ENCODE peak calls at places on chromosome 20, in four cellular contexts. One of them, this sample, is unnamed.

GRCh38 chr20:46990811-46991567 is 96.3 kb downstream of the EYA2 start:
- DNase-seq in GM12878: no peak
- DNase-seq in K562: no peak
- DNase-seq in HepG2: no peak
- DNase-seq in this sample: no peak

GRCh38 chr20:25269057-25269832 is 21.4 kb downstream of the PYGB start:
- DNase-seq in K562: no peak
- DNase-seq in HepG2: no peak
- DNase-seq in GM12878: no peak
- DNase-seq in this sample: peak

GRCh38 chr20:56347628-56348305 is 11.0 kb upstream of the FAM210B start:
- DNase-seq in HepG2: no peak
- DNase-seq in K562: no peak
- DNase-seq in GM12878: no peak
- DNase-seq in this sample: no peak

GRCh38 chr20:15179426-15180190 is 842.2 kb upstream of the FLRT3 start:
- DNase-seq in K562: no peak
- DNase-seq in GM12878: no peak
- DNase-seq in HepG2: no peak
- DNase-seq in this sample: no peak

GRCh38 chr20:31684153-31685003 is 38.3 kb downstream of the BCL2L1 start:
- DNase-seq in HepG2: no peak
- DNase-seq in GM12878: no peak
- DNase-seq in K562: no peak
- DNase-seq in this sample: no peak

GRCh38 chr20:24708411-24709295 is 239.2 kb downstream of the SYNDIG1 start:
- DNase-seq in GM12878: no peak
- DNase-seq in K562: no peak
- DNase-seq in HepG2: no peak
- DNase-seq in this sample: no peak

GRCh38 chr20:51801220-51801991 is 915 bp downstream of the SALL4 start:
- DNase-seq in GM12878: no peak
- DNase-seq in HepG2: no peak
- DNase-seq in K562: no peak
- DNase-seq in this sample: peak

GRCh38 chr20:19885576-19885956 is 127.5 kb downstream of the RIN2 start:
- DNase-seq in K562: no peak
- DNase-seq in HepG2: no peak
- DNase-seq in GM12878: no peak
- DNase-seq in this sample: no peak

GRCh38 chr20:20231528-20232298 is 136.2 kb upstream of the INSM1 start:
- DNase-seq in GM12878: no peak
- DNase-seq in K562: no peak
- DNase-seq in HepG2: no peak
- DNase-seq in this sample: no peak

GRCh38 chr20:49395183-49395582 is 87.3 kb downstream of the KCNB1 start:
- DNase-seq in HepG2: no peak
- DNase-seq in K562: no peak
- DNase-seq in GM12878: no peak
- DNase-seq in this sample: no peak

GRCh38 chr20:63968928-63969760 is 586 bp downstream of the ZNF512B start:
- DNase-seq in GM12878: no peak
- DNase-seq in K562: peak
- DNase-seq in HepG2: peak
- DNase-seq in this sample: peak

GRCh38 chr20:45861157-45862075 is 4.0 kb downstream of the ZSWIM3 start:
- DNase-seq in GM12878: no peak
- DNase-seq in HepG2: peak
- DNase-seq in K562: peak
- DNase-seq in this sample: no peak

GRCh38 chr20:63895886-63896135 is 885 bp downstream of the DNAJC5 start:
- DNase-seq in HepG2: no peak
- DNase-seq in K562: no peak
- DNase-seq in GM12878: no peak
- DNase-seq in this sample: no peak

GRCh38 chr20:2300420-2300819 is 4.6 kb downstream of the TGM3 start:
- DNase-seq in K562: peak
- DNase-seq in HepG2: no peak
- DNase-seq in GM12878: no peak
- DNase-seq in this sample: no peak

GRCh38 chr20:57087705-57088104 is 178.7 kb downstream of the BMP7 start:
- DNase-seq in HepG2: no peak
- DNase-seq in GM12878: no peak
- DNase-seq in K562: no peak
- DNase-seq in this sample: no peak

GRCh38 chr20:34574426-34574825 is 15.9 kb downstream of the MAP1LC3A start:
- DNase-seq in HepG2: no peak
- DNase-seq in GM12878: no peak
- DNase-seq in K562: no peak
- DNase-seq in this sample: no peak

DNA sequence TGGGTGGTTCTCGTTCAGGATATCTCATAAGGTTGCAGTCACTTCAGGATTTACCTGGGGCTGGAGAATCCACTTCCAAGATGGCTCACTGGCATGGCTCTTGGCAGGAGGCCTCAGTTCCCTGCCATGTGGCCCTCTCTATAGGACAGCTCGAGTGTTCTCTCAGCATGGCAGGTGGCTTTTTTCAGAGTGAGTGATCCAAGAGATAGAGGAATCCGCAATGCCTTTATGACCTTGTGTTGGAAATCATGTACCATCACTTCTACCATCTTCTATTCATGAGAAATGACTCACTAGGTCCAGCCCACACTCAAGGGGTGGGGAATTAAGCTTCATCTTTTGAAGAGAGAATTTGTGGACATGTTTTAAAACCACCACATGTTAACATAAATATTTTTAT is 37.8 kb downstream of the PPP1R16B start:
- DNase-seq in GM12878: no peak
- DNase-seq in HepG2: no peak
- DNase-seq in K562: no peak
- DNase-seq in this sample: no peak
- TF ChIP-seq MXI1 in GM12878: no peak
- TF ChIP-seq MXI1 in HepG2: no peak
- TF ChIP-seq MXI1 in K562: no peak
- TF ChIP-seq MXI1 in this sample: no peak

GRCh38 chr20:3889489-3890409 is 562 bp downstream of the PANK2 start:
- DNase-seq in K562: peak
- DNase-seq in HepG2: peak
- DNase-seq in GM12878: no peak
- DNase-seq in this sample: peak
- TF ChIP-seq TAF1 in K562: no peak
- TF ChIP-seq TAF1 in HepG2: no peak
- TF ChIP-seq TAF1 in GM12878: no peak
- TF ChIP-seq TAF1 in this sample: peak

GRCh38 chr20:59676126-59676876 is 72.0 kb downstream of the PHACTR3 start:
- DNase-seq in HepG2: no peak
- DNase-seq in K562: no peak
- DNase-seq in GM12878: no peak
- DNase-seq in this sample: no peak
- TF ChIP-seq SIN3A in HepG2: no peak
- TF ChIP-seq SIN3A in K562: no peak
- TF ChIP-seq SIN3A in GM12878: no peak
- TF ChIP-seq SIN3A in this sample: no peak

DNA sequence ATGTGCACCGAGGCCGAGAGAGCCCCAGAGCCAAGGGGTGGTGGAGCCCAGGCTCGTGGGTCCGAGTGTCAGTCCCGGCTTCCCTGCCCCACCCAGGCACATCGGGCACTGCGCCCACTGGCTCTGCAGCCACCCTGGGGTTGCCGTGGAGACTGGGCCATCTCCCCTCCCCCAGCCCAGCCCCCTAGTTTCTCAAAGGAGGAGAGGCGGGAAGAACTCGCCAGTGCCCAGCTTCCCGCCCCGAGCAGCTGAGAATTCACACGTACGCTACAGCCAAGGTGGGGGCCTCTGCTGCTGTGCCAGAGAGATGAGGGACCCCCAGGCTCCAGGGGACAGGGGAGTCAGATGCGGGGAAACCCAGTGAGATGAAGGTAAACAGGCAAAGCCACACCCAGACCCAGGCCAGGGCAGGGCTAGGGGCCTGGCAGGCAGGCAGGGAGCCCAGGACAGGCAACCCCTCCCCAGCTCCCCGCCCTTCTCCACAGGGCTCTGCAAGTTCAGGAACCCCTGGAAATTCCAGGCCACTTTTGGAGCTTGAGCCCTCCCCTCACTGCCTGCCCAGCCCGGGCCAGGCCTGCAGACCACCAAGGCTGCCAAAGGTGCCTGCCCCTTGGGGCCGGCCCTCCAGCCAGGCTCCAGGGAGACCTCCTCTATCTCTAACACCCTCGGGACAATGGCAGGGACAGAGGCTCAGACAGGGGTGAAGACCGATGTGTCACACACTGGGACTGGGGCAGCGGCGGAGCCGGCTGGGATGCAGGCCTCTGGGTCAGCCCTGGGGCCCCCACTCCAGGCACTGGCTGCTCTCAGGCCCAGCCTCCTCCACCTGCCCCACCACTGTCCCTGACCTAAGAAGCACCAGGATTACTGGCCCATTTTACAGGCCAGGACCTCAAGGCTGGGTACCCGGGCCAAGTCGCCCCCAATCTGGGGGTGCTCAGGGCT is 6.0 kb downstream of the LAMA5 start:
- DNase-seq in K562: no peak
- DNase-seq in HepG2: no peak
- DNase-seq in GM12878: no peak
- DNase-seq in this sample: no peak
- TF ChIP-seq MXI1 in K562: no peak
- TF ChIP-seq MXI1 in HepG2: no peak
- TF ChIP-seq MXI1 in GM12878: no peak
- TF ChIP-seq MXI1 in this sample: no peak

GRCh38 chr20:53124075-53124532 is 151.9 kb downstream of the TSHZ2 start:
- DNase-seq in GM12878: no peak
- DNase-seq in HepG2: no peak
- DNase-seq in K562: peak
- DNase-seq in this sample: no peak

GRCh38 chr20:53127027-53127426 is 154.9 kb downstream of the TSHZ2 start:
- DNase-seq in GM12878: no peak
- DNase-seq in HepG2: no peak
- DNase-seq in K562: no peak
- DNase-seq in this sample: no peak

GRCh38 chr20:53128024-53128423 is 155.9 kb downstream of the TSHZ2 start:
- DNase-seq in GM12878: no peak
- DNase-seq in K562: no peak
- DNase-seq in HepG2: no peak
- DNase-seq in this sample: no peak

GRCh38 chr20:53124803-53125202 is 152.6 kb downstream of the TSHZ2 start:
- DNase-seq in GM12878: no peak
- DNase-seq in HepG2: no peak
- DNase-seq in K562: no peak
- DNase-seq in this sample: no peak

DNA sequence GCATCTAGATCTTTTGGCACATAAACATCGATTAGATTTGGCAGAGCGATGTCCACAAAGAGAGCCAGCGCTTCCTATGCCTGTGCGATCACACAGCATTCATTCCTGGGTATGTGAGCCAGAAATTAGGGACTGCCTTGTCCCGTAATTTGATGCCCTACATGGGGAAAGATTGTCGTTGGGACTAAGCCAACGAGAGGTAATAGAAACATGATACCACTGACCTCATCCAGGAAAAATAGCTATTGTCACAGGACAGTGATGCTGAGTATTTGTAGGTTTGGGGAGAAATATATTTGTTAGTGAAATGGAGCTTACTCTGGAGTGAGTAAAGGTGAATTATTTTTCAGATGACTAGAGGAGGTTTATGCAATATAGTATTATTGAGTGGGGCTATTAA is 154.0 kb downstream of the TSHZ2 start:
- DNase-seq in HepG2: no peak
- DNase-seq in GM12878: no peak
- DNase-seq in K562: no peak
- DNase-seq in this sample: no peak
- TF ChIP-seq TAF1 in HepG2: no peak
- TF ChIP-seq TAF1 in GM12878: no peak
- TF ChIP-seq TAF1 in K562: no peak
- TF ChIP-seq TAF1 in this sample: no peak

DNA sequence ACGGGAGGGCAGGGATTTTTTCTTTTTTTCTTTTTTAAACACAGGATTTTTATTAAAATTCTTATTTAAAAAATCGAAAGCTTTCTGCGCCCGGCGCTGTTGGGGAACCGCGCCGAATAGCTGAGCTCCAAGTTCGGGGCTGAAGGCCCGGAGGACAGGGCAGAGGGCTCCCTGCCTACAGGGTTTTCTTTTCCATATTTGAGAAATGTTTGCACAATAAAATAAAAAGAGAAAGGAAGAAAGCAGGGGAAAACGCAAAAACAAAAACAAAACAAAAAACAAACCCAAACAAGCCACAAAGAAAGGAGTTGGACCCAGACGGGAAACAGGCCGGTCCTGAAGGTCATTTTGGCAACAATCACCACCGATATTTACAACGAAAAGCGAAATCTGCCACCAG is 2.9 kb downstream of the NKX2-2 start:
- DNase-seq in K562: no peak
- DNase-seq in HepG2: no peak
- DNase-seq in GM12878: no peak
- DNase-seq in this sample: no peak
- TF ChIP-seq SIN3A in K562: no peak
- TF ChIP-seq SIN3A in HepG2: no peak
- TF ChIP-seq SIN3A in GM12878: no peak
- TF ChIP-seq SIN3A in this sample: no peak

DNA sequence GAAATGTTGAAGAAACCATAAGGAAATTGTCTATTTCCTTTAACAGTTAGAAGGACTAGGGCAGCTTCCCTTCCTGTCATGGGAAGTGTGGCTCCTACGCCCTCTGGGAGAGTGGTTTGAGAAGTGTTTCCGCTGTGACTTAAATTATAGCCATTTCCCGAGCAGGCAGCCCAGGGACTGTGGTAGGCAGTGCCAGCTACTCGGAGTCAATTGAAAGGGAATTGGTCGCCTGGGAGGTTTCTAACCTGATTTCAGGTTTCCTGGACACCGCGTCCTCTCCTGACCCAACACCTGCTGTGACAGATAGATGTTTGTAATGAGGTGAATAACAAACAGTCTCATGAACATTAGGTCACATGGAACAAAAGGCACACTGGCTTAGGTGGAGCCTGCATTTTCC is 256.1 kb upstream of the PLCB4 start:
- DNase-seq in GM12878: no peak
- DNase-seq in HepG2: no peak
- DNase-seq in K562: no peak
- DNase-seq in this sample: no peak
- TF ChIP-seq MXI1 in GM12878: no peak
- TF ChIP-seq MXI1 in HepG2: no peak
- TF ChIP-seq MXI1 in K562: no peak
- TF ChIP-seq MXI1 in this sample: no peak

DNA sequence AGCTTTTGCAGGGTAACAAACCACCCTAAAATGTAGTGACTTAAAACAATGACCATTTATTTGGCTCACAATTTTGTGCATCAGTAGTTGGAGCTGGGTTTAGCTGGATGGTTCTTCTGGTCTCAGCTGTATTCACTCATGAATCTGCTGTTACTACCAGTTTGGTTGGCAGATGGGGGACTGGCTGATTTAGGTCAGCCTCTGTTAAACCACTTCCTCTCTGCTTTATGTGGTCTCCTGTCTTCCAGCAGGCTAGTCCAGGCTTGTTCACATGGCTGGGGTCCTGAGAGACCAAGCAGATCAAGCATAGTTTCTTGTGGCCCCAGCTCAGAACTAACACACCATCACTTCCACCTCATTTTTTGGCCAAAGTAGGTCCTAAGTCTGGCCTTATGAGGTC is 67.2 kb upstream of the LAMP5 start:
- DNase-seq in HepG2: no peak
- DNase-seq in GM12878: no peak
- DNase-seq in K562: no peak
- DNase-seq in this sample: no peak
- TF ChIP-seq TAF1 in HepG2: no peak
- TF ChIP-seq TAF1 in GM12878: no peak
- TF ChIP-seq TAF1 in K562: no peak
- TF ChIP-seq TAF1 in this sample: no peak

GRCh38 chr20:38165089-38165965 is at the start of gene TGM2:
- DNase-seq in HepG2: peak
- DNase-seq in GM12878: peak
- DNase-seq in K562: peak
- DNase-seq in this sample: peak
- TF ChIP-seq SIN3A in HepG2: no peak
- TF ChIP-seq SIN3A in GM12878: no peak
- TF ChIP-seq SIN3A in K562: no peak
- TF ChIP-seq SIN3A in this sample: no peak

This sample was measured in SK-N-SH.